ENCODE peak calls at places on chromosomes 6 and 20, in nine cellular contexts. H is fibroblast of the aortic adventitia, X is IMR-90, K is Calu3, N is HCT116, G is astrocyte of the spinal cord, A is tibial nerve, M is choroid plexus epithelial cell, E is body of pancreas. J is an unnamed sample.

GRCh38 chr20:19683168-19683567 is 74.9 kb upstream of the RIN2 start:
- DNase-seq in H (no peak), X (no peak), K (no peak), N (no peak), G (no peak), A (no peak), M (no peak), E (no peak), J (no peak)

GRCh38 chr6:125041740-125042459 is 79.7 kb downstream of the RNF217 start:
- DNase-seq in H (peak), X (peak), K (no peak), N (peak), G (peak), A (no peak), M (no peak), E (no peak), J (no peak)

GRCh38 chr20:50982372-50982771 is 23.8 kb downstream of the MOCS3 start:
- DNase-seq in H (peak), X (peak), K (peak), N (no peak), G (peak), A (no peak), M (peak), E (no peak), J (no peak)

GRCh38 chr20:64247970-64248841 is 7.3 kb upstream of the PCMTD2 start:
- DNase-seq in H (no peak), X (no peak), K (no peak), N (no peak), G (no peak), A (no peak), M (no peak), E (no peak), J (no peak)

GRCh38 chr6:157822221-157823000 is 635 bp upstream of the SNX9 start:
- DNase-seq in H (no peak), X (no peak), K (no peak), N (no peak), G (no peak), A (no peak), M (no peak), E (no peak), J (peak)

GRCh38 chr6:15148356-15149058 is 97.4 kb upstream of the JARID2 start:
- DNase-seq in H (peak), X (peak), K (peak), N (no peak), G (peak), A (no peak), M (peak), E (no peak), J (no peak)

GRCh38 chr6:1702580-1703051 is 92.9 kb downstream of the FOXC1 start:
- DNase-seq in H (peak), X (no peak), K (no peak), N (no peak), G (no peak), A (no peak), M (no peak), E (no peak), J (no peak)

GRCh38 chr20:36821964-36822437 is 48.4 kb upstream of the DSN1 start:
- DNase-seq in H (no peak), X (no peak), K (peak), N (no peak), G (no peak), A (no peak), M (no peak), E (no peak), J (no peak)

GRCh38 chr6:106927531-106928398 is 46.8 kb downstream of the CD24 start:
- DNase-seq in H (peak), X (peak), K (peak), N (no peak), G (peak), A (no peak), M (peak), E (peak), J (peak)

GRCh38 chr20:16349518-16350295 is 223.5 kb downstream of the KIF16B start:
- DNase-seq in H (peak), X (peak), K (no peak), N (no peak), G (peak), A (no peak), M (peak), E (no peak), J (no peak)

DNA sequence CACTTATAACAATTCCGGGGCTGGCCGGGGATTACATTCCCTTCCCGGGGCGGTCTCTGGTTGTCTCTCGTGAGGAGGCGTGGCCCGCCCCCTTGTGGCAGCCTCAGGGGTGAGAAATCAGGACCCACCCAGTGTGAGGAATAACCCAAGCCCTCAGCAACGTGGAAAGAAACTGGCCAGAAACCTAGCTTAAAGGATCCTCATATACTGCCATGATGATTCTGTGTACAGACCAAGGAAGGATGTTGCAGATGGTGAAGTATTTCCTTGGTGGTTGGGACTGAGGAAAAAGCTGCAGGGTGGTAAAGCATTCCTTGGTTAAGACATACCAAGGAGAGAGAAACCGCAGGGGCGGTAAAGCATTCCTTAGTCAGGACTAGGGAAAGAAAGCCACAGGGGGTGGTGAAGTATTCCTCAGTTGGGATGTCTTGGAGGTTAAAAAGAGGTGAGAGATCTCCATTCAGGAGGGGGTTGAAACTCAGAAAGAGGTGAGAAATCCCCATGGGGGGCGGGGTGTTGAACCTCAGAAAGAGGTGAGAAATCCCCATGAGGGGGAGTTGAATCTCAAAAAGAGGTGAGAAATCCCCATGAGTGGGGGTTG is 238.2 kb downstream of the RNGTT start:
- DNase-seq in H (peak), X (peak), K (no peak), N (no peak), G (peak), A (no peak), M (peak), E (peak), J (peak)
- TF ChIP-seq CTCF in H (peak), X (peak), K (no peak), N (no peak), G (peak), A (peak), M (peak), E (no peak), J (peak)

DNA sequence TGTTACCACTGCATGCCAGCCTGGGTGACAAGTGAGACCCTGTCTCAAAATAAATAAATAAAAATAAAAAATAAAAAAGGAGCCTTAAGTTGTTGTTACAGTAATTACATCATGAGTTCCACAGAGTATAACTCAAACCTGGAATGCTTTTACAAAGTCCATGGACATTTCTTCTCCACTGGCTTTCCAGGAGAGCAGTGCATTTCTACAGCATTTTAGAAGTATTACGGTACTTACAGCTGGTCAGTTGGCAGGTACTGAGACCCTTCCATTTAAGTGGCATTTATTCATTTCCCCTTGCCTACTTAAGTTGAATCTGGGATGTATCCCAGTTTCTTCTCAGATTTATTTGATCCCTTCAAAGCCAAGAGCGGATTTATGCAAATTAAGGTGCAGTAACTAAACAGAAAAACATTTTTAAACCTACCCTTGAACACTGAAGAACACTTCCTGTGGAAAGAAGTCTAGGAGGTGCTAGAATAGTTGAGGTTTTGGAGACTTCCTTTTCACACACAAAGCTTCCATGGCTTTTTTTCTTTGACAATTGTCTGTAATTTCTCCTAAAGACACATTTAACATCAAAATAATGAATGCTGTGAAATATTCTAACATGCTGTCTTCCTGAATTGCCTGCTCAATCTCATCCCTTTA is 3.3 kb downstream of the PRDM13 start:
- DNase-seq in H (no peak), X (no peak), K (no peak), N (no peak), G (no peak), A (no peak), M (no peak), E (no peak), J (no peak)
- TF ChIP-seq CTCF in H (no peak), X (no peak), K (no peak), N (no peak), G (no peak), A (no peak), M (no peak), E (no peak), J (no peak)

GRCh38 chr20:57022306-57022705 is 244.1 kb downstream of the BMP7 start:
- DNase-seq in H (no peak), X (no peak), K (no peak), N (peak), G (no peak), A (no peak), M (no peak), E (no peak), J (no peak)
- TF ChIP-seq CTCF in H (no peak), X (no peak), K (no peak), N (no peak), G (no peak), A (no peak), M (peak), E (no peak), J (no peak)

GRCh38 chr20:1982666-1983065 is 11.2 kb downstream of the PDYN start:
- DNase-seq in H (no peak), X (no peak), K (no peak), N (no peak), G (no peak), A (no peak), M (no peak), E (no peak), J (no peak)
- TF ChIP-seq CTCF in H (no peak), X (no peak), K (no peak), N (no peak), G (no peak), A (no peak), M (no peak), E (no peak), J (no peak)